ENCODE peak calls at places on chromosomes 7 and 10, in four cellular contexts. Q is K562, M is GM12878, N is SK-N-SH. Y is an unnamed sample.

GRCh38 chr10:102796407-102797176 is 40.6 kb downstream of the CYP17A1 start:
- DNase-seq in Q (peak), M (peak), N (no peak), Y (no peak)

GRCh38 chr7:44059219-44060090 is 5.9 kb downstream of the PGAM2 start:
- DNase-seq in N (no peak), M (no peak), Q (no peak), Y (no peak)

GRCh38 chr7:117158941-117159705 is 163.7 kb downstream of the WNT2 start:
- DNase-seq in M (no peak), N (peak), Q (no peak), Y (no peak)

GRCh38 chr10:69716711-69717560 is 84.8 kb upstream of the COL13A1 start:
- DNase-seq in N (peak), M (no peak), Q (peak), Y (peak)

GRCh38 chr7:167976-168791 is 24.2 kb upstream of the FAM20C start:
- DNase-seq in Q (no peak), M (no peak), N (no peak), Y (no peak)

GRCh38 chr7:105738133-105738532 is 138.3 kb downstream of the ATXN7L1 start:
- DNase-seq in M (no peak), N (no peak), Q (no peak), Y (no peak)

GRCh38 chr7:106568680-106569499 is 92.1 kb downstream of the CCDC71L start:
- DNase-seq in Q (peak), N (peak), M (no peak), Y (no peak)

GRCh38 chr10:43939389-43939938 is 290.8 kb upstream of the ZNF32 start:
- DNase-seq in N (no peak), M (no peak), Q (no peak), Y (no peak)

GRCh38 chr7:157389951-157390730 is 53.3 kb downstream of the DNAJB6 start:
- DNase-seq in Q (no peak), N (no peak), M (no peak), Y (no peak)

GRCh38 chr7:37908221-37908788 is 8.3 kb downstream of the SFRP4 start:
- DNase-seq in N (no peak), Q (no peak), M (no peak), Y (no peak)

GRCh38 chr7:23654508-23654907 is 25.5 kb upstream of the FAM221A start:
- DNase-seq in M (no peak), Q (peak), N (peak), Y (peak)

GRCh38 chr10:79069325-79070090 is 742 bp downstream of the ZMIZ1 start:
- DNase-seq in N (peak), Q (peak), M (no peak), Y (no peak)

GRCh38 chr10:32237644-32238345 is 109.2 kb downstream of the EPC1 start:
- DNase-seq in Q (no peak), M (no peak), N (no peak), Y (no peak)

GRCh38 chr10:45154481-45154880 is 153.8 kb downstream of the ZNF22 start:
- DNase-seq in N (no peak), Q (no peak), M (no peak), Y (no peak)

GRCh38 chr7:151086802-151087246 is 549 bp downstream of the AGAP3 start:
- DNase-seq in Q (peak), N (peak), M (no peak), Y (no peak)

GRCh38 chr7:135672560-135673359 is 10.4 kb downstream of the STMP1 start:
- DNase-seq in Q (peak), N (peak), M (no peak), Y (no peak)

GRCh38 chr10:49767752-49768151 is 5.6 kb upstream of the OGDHL start:
- DNase-seq in Q (no peak), M (no peak), N (no peak), Y (no peak)

GRCh38 chr10:123459371-123460224 is 206.6 kb upstream of the GPR26 start:
- DNase-seq in M (no peak), N (no peak), Q (no peak), Y (peak)

GRCh38 chr7:44395067-44395466 is 69.7 kb upstream of the CAMK2B start:
- DNase-seq in Q (no peak), M (no peak), N (no peak), Y (no peak)

GRCh38 chr7:18566205-18566604 is 70.7 kb downstream of the HDAC9 start:
- DNase-seq in Q (no peak), M (no peak), N (no peak), Y (no peak)

GRCh38 chr10:74164641-74165529 is 13.9 kb downstream of the ADK start:
- DNase-seq in M (no peak), Q (no peak), N (no peak), Y (no peak)

GRCh38 chr7:2516194-2516555 is 3.4 kb upstream of the LFNG start:
- DNase-seq in Q (no peak), N (no peak), M (no peak), Y (no peak)

GRCh38 chr10:15370741-15371701 is at the start of gene FAM171A1:
- DNase-seq in M (no peak), Q (peak), N (peak), Y (no peak)

GRCh38 chr7:16693601-16694318 is 47.8 kb downstream of the BZW2 start:
- DNase-seq in N (no peak), M (no peak), Q (no peak), Y (no peak)
- TF ChIP-seq NRF1 in N (no peak), M (no peak), Q (no peak), Y (no peak)

GRCh38 chr7:103810112-103810744 is 179.2 kb downstream of the RELN start:
- DNase-seq in M (no peak), Q (peak), N (peak), Y (no peak)
- TF ChIP-seq NRF1 in M (no peak), Q (no peak), N (no peak), Y (no peak)

DNA sequence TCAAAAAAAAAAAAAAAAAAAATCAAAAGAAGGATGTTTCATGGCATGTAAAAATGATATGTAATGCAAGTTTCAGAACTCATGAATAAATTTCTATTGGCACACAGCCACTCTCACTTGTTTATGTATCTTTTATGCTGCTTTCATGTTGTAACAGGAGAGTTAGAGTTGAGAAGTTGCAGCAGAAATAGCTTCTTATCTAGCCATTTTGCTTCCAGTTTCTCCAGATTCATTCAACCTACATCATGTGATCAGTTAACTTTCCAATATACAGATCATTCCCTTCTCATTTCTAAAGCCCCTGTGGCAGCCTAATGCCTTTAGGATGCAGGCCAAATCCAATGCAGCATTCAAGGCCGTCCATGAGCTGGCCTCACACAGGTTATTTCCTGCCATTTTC is 30.4 kb downstream of the ZNF786 start:
- DNase-seq in M (no peak), N (no peak), Q (no peak), Y (no peak)
- TF ChIP-seq NRF1 in M (no peak), N (no peak), Q (no peak), Y (no peak)

DNA sequence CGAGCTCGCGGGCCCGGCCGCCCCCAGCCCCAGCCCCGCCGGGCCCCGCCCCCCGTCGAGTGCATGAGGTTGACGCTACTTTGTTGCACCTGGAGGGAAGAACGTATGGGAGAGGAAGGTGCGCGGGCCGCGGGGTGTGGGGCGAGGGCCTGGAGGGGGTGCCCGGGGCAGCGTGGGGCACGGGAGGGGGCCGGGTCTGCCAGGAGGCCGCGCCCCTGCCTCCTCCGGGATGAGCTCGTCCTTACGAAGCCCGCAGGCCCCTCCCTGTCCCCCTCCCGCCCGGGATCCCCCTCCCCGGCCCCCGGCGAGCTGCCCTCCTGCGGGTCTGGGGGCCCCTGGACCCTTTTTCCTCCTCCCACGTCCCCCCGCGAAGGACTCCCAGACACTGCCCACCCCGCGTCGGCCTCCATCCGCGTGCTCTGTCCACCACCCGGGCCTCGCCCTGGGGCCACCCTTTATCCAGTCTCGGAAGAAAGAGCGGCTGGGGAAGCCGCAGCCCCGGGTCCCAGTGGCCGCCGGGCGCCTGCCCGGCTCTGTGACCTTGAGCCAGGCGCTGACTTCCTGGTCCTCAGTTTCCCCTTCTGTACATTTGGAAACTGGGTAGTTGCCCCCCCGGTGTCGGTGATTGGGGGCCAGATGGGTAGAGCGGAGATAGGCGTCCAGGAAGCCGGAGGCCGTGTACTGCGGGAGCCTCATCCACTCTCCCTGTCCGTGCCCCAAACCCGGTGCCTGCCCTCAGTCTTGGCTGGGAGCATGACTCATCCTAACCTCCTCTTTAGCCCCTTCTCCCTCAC is 521 bp downstream of the LIMK1 start:
- DNase-seq in M (no peak), Q (peak), N (peak), Y (peak)
- TF ChIP-seq NRF1 in M (no peak), Q (no peak), N (no peak), Y (no peak)